ENCODE peak calls at places on chromosomes 4 and X, in eight cellular contexts. S, D, C, T, I, N, Y and H are unnamed samples.

GRCh38 chr4:185839204-185839712 is 27.3 kb upstream of the SORBS2 start:
- DNase-seq in I (no peak), T (peak; percentile 94), N (peak; percentile 81), S (peak; percentile 52), D (no peak), C (peak; percentile 88), Y (no peak), H (peak; percentile 96)

GRCh38 chr4:138406881-138407280 is 164.7 kb upstream of the SLC7A11 start:
- DNase-seq in C (no peak), Y (no peak), D (no peak), T (peak; percentile 47), S (no peak), I (no peak), N (no peak), H (no peak)

GRCh38 chr4:147285751-147286150 is 195.1 kb upstream of the EDNRA start:
- DNase-seq in D (no peak), C (peak; percentile 9), Y (no peak), N (no peak), S (no peak), I (no peak), T (peak; percentile 20), H (no peak)

GRCh38 chr4:123547167-123547817 is 150.7 kb downstream of the SPRY1 start:
- DNase-seq in T (no peak), C (no peak), S (no peak), Y (peak; percentile 78), D (no peak), I (no peak), N (no peak), H (no peak)

GRCh38 chrX:77918568-77918967 is 8.1 kb downstream of the ATP7A start:
- DNase-seq in S (no peak), I (no peak), N (no peak), D (no peak), T (peak; percentile 41), C (no peak), Y (no peak), H (no peak)

GRCh38 chrX:29728639-29729038 is 486.7 kb upstream of the MAGEB2 start:
- DNase-seq in N (no peak), T (no peak), C (no peak), I (no peak), Y (no peak), D (no peak), S (no peak), H (no peak)

GRCh38 chr4:185730849-185731608 is 81.0 kb downstream of the SORBS2 start:
- DNase-seq in N (no peak), D (no peak), C (no peak), I (no peak), S (no peak), Y (no peak), T (peak; percentile 72), H (no peak)

GRCh38 chrX:100353326-100353725 is 56.7 kb downstream of the PCDH19 start:
- DNase-seq in N (no peak), C (no peak), S (no peak), D (no peak), Y (no peak), I (no peak), T (no peak), H (no peak)

GRCh38 chr4:53716011-53716410 is 124.7 kb upstream of the LNX1 start:
- DNase-seq in T (peak; percentile 64), I (no peak), D (no peak), Y (no peak), C (no peak), S (no peak), N (no peak), H (peak; percentile 26)

GRCh38 chrX:107654778-107655761 is 26.8 kb downstream of the PRPS1 start:
- DNase-seq in D (peak; percentile 60), I (peak; percentile 66), Y (peak; percentile 60), T (peak; percentile 90), C (no peak), N (peak; percentile 88), S (peak; percentile 53), H (no peak)

GRCh38 chr4:109614466-109614865 is 54.4 kb downstream of the MCUB start:
- DNase-seq in T (no peak), N (no peak), D (no peak), I (no peak), Y (no peak), C (no peak), S (no peak), H (no peak)

GRCh38 chr4:151260526-151260925 is 16.4 kb upstream of the PRSS48 start:
- DNase-seq in I (no peak), D (no peak), N (no peak), T (peak; percentile 6), S (no peak), C (no peak), Y (no peak), H (no peak)

GRCh38 chr4:131113704-131114103 is 2017.8 kb downstream of the C4orf33 start:
- DNase-seq in S (no peak), I (no peak), C (no peak), D (no peak), Y (no peak), T (no peak), N (no peak), H (no peak)

GRCh38 chrX:2933125-2933900 is 4.2 kb upstream of the ARSD start:
- DNase-seq in I (no peak), T (no peak), N (no peak), S (no peak), D (no peak), Y (peak; percentile 47), C (no peak), H (no peak)

GRCh38 chr4:157357887-157358286 is 137.4 kb downstream of the GRIA2 start:
- DNase-seq in C (no peak), N (no peak), I (no peak), Y (no peak), D (no peak), T (no peak), S (no peak), H (no peak)

GRCh38 chr4:3307060-3307459 is 14.2 kb downstream of the RGS12 start:
- DNase-seq in T (no peak), C (no peak), Y (no peak), S (no peak), D (no peak), N (peak; percentile 50), I (no peak), H (no peak)

GRCh38 chr4:41579556-41579955 is 41.6 kb downstream of the LIMCH1 start:
- DNase-seq in N (no peak), C (no peak), D (no peak), T (no peak), I (no peak), S (no peak), Y (no peak), H (no peak)

GRCh38 chrX:30865020-30865419 is 24.0 kb downstream of the TAB3 start:
- DNase-seq in I (no peak), N (no peak), S (no peak), T (no peak), D (no peak), C (no peak), Y (no peak), H (no peak)

GRCh38 chrX:106039920-106040319 is 1.4 kb upstream of the SERPINA7 start:
- DNase-seq in S (no peak), T (no peak), Y (no peak), C (no peak), D (no peak), N (no peak), I (no peak), H (no peak)